ENCODE peak calls at places on chromosomes 4 and X, in seven cellular contexts. One of them, this sample, is unnamed.
A peak's percentile ranks its signal among the peaks of the same experiment; 100 is the strongest.

GRCh38 chrX:675896-676295 is 45.3 kb downstream of the SHOX start:
- DNase-seq in brain microvascular endothelial cell: no peak
- DNase-seq in tibial nerve: no peak
- DNase-seq in GM04504: no peak
- DNase-seq in activated CD8-positive, alpha-beta memory T cell treated with anti-CD3 and anti-CD28 coated beads, Interleukin-2, amount 50 U/mL, for 48 hours: no peak
- DNase-seq in tibial artery: no peak
- DNase-seq in Ammon's horn: no peak
- DNase-seq in this sample: no peak

GRCh38 chr4:40669504-40669903 is 39.8 kb upstream of the RBM47 start:
- DNase-seq in tibial artery: no peak
- DNase-seq in GM04504: no peak
- DNase-seq in Ammon's horn: no peak
- DNase-seq in tibial nerve: no peak
- DNase-seq in activated CD8-positive, alpha-beta memory T cell treated with anti-CD3 and anti-CD28 coated beads, Interleukin-2, amount 50 U/mL, for 48 hours: peak; percentile 66
- DNase-seq in brain microvascular endothelial cell: no peak
- DNase-seq in this sample: no peak

GRCh38 chrX:148290937-148291336 is 209.5 kb upstream of the AFF2 start:
- DNase-seq in activated CD8-positive, alpha-beta memory T cell treated with anti-CD3 and anti-CD28 coated beads, Interleukin-2, amount 50 U/mL, for 48 hours: no peak
- DNase-seq in tibial artery: no peak
- DNase-seq in GM04504: no peak
- DNase-seq in Ammon's horn: no peak
- DNase-seq in tibial nerve: no peak
- DNase-seq in brain microvascular endothelial cell: no peak
- DNase-seq in this sample: no peak

GRCh38 chr4:26330186-26330787 is 9.5 kb downstream of the RBPJ start:
- DNase-seq in GM04504: no peak
- DNase-seq in activated CD8-positive, alpha-beta memory T cell treated with anti-CD3 and anti-CD28 coated beads, Interleukin-2, amount 50 U/mL, for 48 hours: no peak
- DNase-seq in Ammon's horn: peak; percentile 75
- DNase-seq in tibial nerve: peak; percentile 43
- DNase-seq in tibial artery: no peak
- DNase-seq in brain microvascular endothelial cell: peak; percentile 69
- DNase-seq in this sample: peak; percentile 78

GRCh38 chr4:55675196-55675793 is 39.2 kb upstream of the NMU start:
- DNase-seq in tibial artery: no peak
- DNase-seq in tibial nerve: no peak
- DNase-seq in Ammon's horn: no peak
- DNase-seq in brain microvascular endothelial cell: no peak
- DNase-seq in GM04504: no peak
- DNase-seq in activated CD8-positive, alpha-beta memory T cell treated with anti-CD3 and anti-CD28 coated beads, Interleukin-2, amount 50 U/mL, for 48 hours: no peak
- DNase-seq in this sample: no peak

GRCh38 chr4:68855771-68856170 is 40.0 kb downstream of the UGT2B10 start:
- DNase-seq in tibial artery: no peak
- DNase-seq in Ammon's horn: no peak
- DNase-seq in GM04504: no peak
- DNase-seq in tibial nerve: no peak
- DNase-seq in brain microvascular endothelial cell: no peak
- DNase-seq in activated CD8-positive, alpha-beta memory T cell treated with anti-CD3 and anti-CD28 coated beads, Interleukin-2, amount 50 U/mL, for 48 hours: no peak
- DNase-seq in this sample: no peak

GRCh38 chr4:38717604-38718003 is 53.6 kb downstream of the KLF3 start:
- DNase-seq in activated CD8-positive, alpha-beta memory T cell treated with anti-CD3 and anti-CD28 coated beads, Interleukin-2, amount 50 U/mL, for 48 hours: no peak
- DNase-seq in Ammon's horn: no peak
- DNase-seq in GM04504: peak; percentile 34
- DNase-seq in brain microvascular endothelial cell: no peak
- DNase-seq in tibial nerve: no peak
- DNase-seq in tibial artery: no peak
- DNase-seq in this sample: no peak

GRCh38 chr4:68490826-68491457 is 43.7 kb downstream of the TMPRSS11E start:
- DNase-seq in tibial artery: no peak
- DNase-seq in GM04504: no peak
- DNase-seq in brain microvascular endothelial cell: no peak
- DNase-seq in activated CD8-positive, alpha-beta memory T cell treated with anti-CD3 and anti-CD28 coated beads, Interleukin-2, amount 50 U/mL, for 48 hours: no peak
- DNase-seq in Ammon's horn: no peak
- DNase-seq in tibial nerve: no peak
- DNase-seq in this sample: peak; percentile 22

GRCh38 chrX:11996810-11997209 is 141.5 kb upstream of the FRMPD4 start:
- DNase-seq in Ammon's horn: no peak
- DNase-seq in brain microvascular endothelial cell: no peak
- DNase-seq in GM04504: no peak
- DNase-seq in tibial nerve: no peak
- DNase-seq in activated CD8-positive, alpha-beta memory T cell treated with anti-CD3 and anti-CD28 coated beads, Interleukin-2, amount 50 U/mL, for 48 hours: no peak
- DNase-seq in tibial artery: no peak
- DNase-seq in this sample: no peak

GRCh38 chr4:22202351-22203343 is 254.1 kb upstream of the KCNIP4 start:
- DNase-seq in tibial nerve: no peak
- DNase-seq in brain microvascular endothelial cell: no peak
- DNase-seq in activated CD8-positive, alpha-beta memory T cell treated with anti-CD3 and anti-CD28 coated beads, Interleukin-2, amount 50 U/mL, for 48 hours: no peak
- DNase-seq in Ammon's horn: no peak
- DNase-seq in GM04504: no peak
- DNase-seq in tibial artery: no peak
- DNase-seq in this sample: peak; percentile 18

GRCh38 chr4:109183851-109184345 is 118.6 kb downstream of the COL25A1 start:
- DNase-seq in tibial artery: no peak
- DNase-seq in activated CD8-positive, alpha-beta memory T cell treated with anti-CD3 and anti-CD28 coated beads, Interleukin-2, amount 50 U/mL, for 48 hours: no peak
- DNase-seq in brain microvascular endothelial cell: no peak
- DNase-seq in Ammon's horn: no peak
- DNase-seq in tibial nerve: no peak
- DNase-seq in GM04504: no peak
- DNase-seq in this sample: no peak

GRCh38 chr4:144712775-144713174 is 66.8 kb downstream of the HHIP start:
- DNase-seq in tibial nerve: no peak
- DNase-seq in activated CD8-positive, alpha-beta memory T cell treated with anti-CD3 and anti-CD28 coated beads, Interleukin-2, amount 50 U/mL, for 48 hours: no peak
- DNase-seq in Ammon's horn: no peak
- DNase-seq in GM04504: no peak
- DNase-seq in brain microvascular endothelial cell: no peak
- DNase-seq in tibial artery: no peak
- DNase-seq in this sample: no peak

GRCh38 chr4:112253382-112254000 is 21.9 kb downstream of the AP1AR start:
- DNase-seq in tibial artery: no peak
- DNase-seq in brain microvascular endothelial cell: no peak
- DNase-seq in GM04504: no peak
- DNase-seq in tibial nerve: no peak
- DNase-seq in activated CD8-positive, alpha-beta memory T cell treated with anti-CD3 and anti-CD28 coated beads, Interleukin-2, amount 50 U/mL, for 48 hours: no peak
- DNase-seq in Ammon's horn: no peak
- DNase-seq in this sample: no peak

GRCh38 chr4:150209140-150209829 is 131.0 kb downstream of the DCLK2 start:
- DNase-seq in tibial nerve: peak; percentile 80
- DNase-seq in GM04504: no peak
- DNase-seq in brain microvascular endothelial cell: peak; percentile 66
- DNase-seq in tibial artery: peak; percentile 56
- DNase-seq in Ammon's horn: no peak
- DNase-seq in activated CD8-positive, alpha-beta memory T cell treated with anti-CD3 and anti-CD28 coated beads, Interleukin-2, amount 50 U/mL, for 48 hours: peak; percentile 58
- DNase-seq in this sample: peak; percentile 66

GRCh38 chr4:98749206-98749605 is 90.8 kb upstream of the TSPAN5 start:
- DNase-seq in tibial nerve: no peak
- DNase-seq in brain microvascular endothelial cell: no peak
- DNase-seq in GM04504: no peak
- DNase-seq in Ammon's horn: no peak
- DNase-seq in tibial artery: no peak
- DNase-seq in activated CD8-positive, alpha-beta memory T cell treated with anti-CD3 and anti-CD28 coated beads, Interleukin-2, amount 50 U/mL, for 48 hours: no peak
- DNase-seq in this sample: no peak

GRCh38 chr4:7199129-7199725 is 6.9 kb downstream of the SORCS2 start:
- DNase-seq in tibial nerve: no peak
- DNase-seq in Ammon's horn: no peak
- DNase-seq in activated CD8-positive, alpha-beta memory T cell treated with anti-CD3 and anti-CD28 coated beads, Interleukin-2, amount 50 U/mL, for 48 hours: no peak
- DNase-seq in brain microvascular endothelial cell: no peak
- DNase-seq in tibial artery: peak; percentile 9
- DNase-seq in GM04504: no peak
- DNase-seq in this sample: no peak

GRCh38 chr4:11722218-11722617 is 293.5 kb upstream of the HS3ST1 start:
- DNase-seq in Ammon's horn: no peak
- DNase-seq in tibial artery: no peak
- DNase-seq in tibial nerve: no peak
- DNase-seq in activated CD8-positive, alpha-beta memory T cell treated with anti-CD3 and anti-CD28 coated beads, Interleukin-2, amount 50 U/mL, for 48 hours: no peak
- DNase-seq in GM04504: no peak
- DNase-seq in brain microvascular endothelial cell: no peak
- DNase-seq in this sample: peak; percentile 38

GRCh38 chrX:18639280-18639679 is 32.6 kb downstream of the RS1 start:
- DNase-seq in brain microvascular endothelial cell: no peak
- DNase-seq in activated CD8-positive, alpha-beta memory T cell treated with anti-CD3 and anti-CD28 coated beads, Interleukin-2, amount 50 U/mL, for 48 hours: no peak
- DNase-seq in GM04504: no peak
- DNase-seq in tibial nerve: no peak
- DNase-seq in tibial artery: no peak
- DNase-seq in Ammon's horn: no peak
- DNase-seq in this sample: no peak

GRCh38 chr4:2406406-2406805 is 12.0 kb downstream of the ZFYVE28 start:
- DNase-seq in tibial artery: no peak
- DNase-seq in tibial nerve: no peak
- DNase-seq in activated CD8-positive, alpha-beta memory T cell treated with anti-CD3 and anti-CD28 coated beads, Interleukin-2, amount 50 U/mL, for 48 hours: no peak
- DNase-seq in GM04504: no peak
- DNase-seq in Ammon's horn: no peak
- DNase-seq in brain microvascular endothelial cell: no peak
- DNase-seq in this sample: no peak

GRCh38 chr4:81314196-81314896 is 99.3 kb upstream of the PRKG2 start:
- DNase-seq in GM04504: peak; percentile 46
- DNase-seq in tibial artery: no peak
- DNase-seq in Ammon's horn: no peak
- DNase-seq in brain microvascular endothelial cell: peak; percentile 55
- DNase-seq in activated CD8-positive, alpha-beta memory T cell treated with anti-CD3 and anti-CD28 coated beads, Interleukin-2, amount 50 U/mL, for 48 hours: no peak
- DNase-seq in tibial nerve: no peak
- DNase-seq in this sample: peak; percentile 93

GRCh38 chr4:134585972-134586371 is 384.4 kb upstream of the PABPC4L start:
- DNase-seq in tibial nerve: no peak
- DNase-seq in brain microvascular endothelial cell: no peak
- DNase-seq in Ammon's horn: no peak
- DNase-seq in GM04504: no peak
- DNase-seq in activated CD8-positive, alpha-beta memory T cell treated with anti-CD3 and anti-CD28 coated beads, Interleukin-2, amount 50 U/mL, for 48 hours: no peak
- DNase-seq in tibial artery: no peak
- DNase-seq in this sample: no peak

GRCh38 chrX:41475166-41475565 is 28.0 kb downstream of the NYX start:
- DNase-seq in activated CD8-positive, alpha-beta memory T cell treated with anti-CD3 and anti-CD28 coated beads, Interleukin-2, amount 50 U/mL, for 48 hours: no peak
- DNase-seq in GM04504: no peak
- DNase-seq in Ammon's horn: peak; percentile 7
- DNase-seq in tibial nerve: no peak
- DNase-seq in tibial artery: no peak
- DNase-seq in brain microvascular endothelial cell: no peak
- DNase-seq in this sample: no peak

GRCh38 chr4:188879598-188879997 is 740.4 kb downstream of the TRIML1 start:
- DNase-seq in brain microvascular endothelial cell: no peak
- DNase-seq in Ammon's horn: no peak
- DNase-seq in tibial artery: no peak
- DNase-seq in activated CD8-positive, alpha-beta memory T cell treated with anti-CD3 and anti-CD28 coated beads, Interleukin-2, amount 50 U/mL, for 48 hours: no peak
- DNase-seq in tibial nerve: no peak
- DNase-seq in GM04504: no peak
- DNase-seq in this sample: no peak